ENCODE peak calls at places on chromosome 15, in eight cellular contexts. Q, L, R, X, W, U, M and C are unnamed samples.

GRCh38 chr15:41417812-41418211 is 917 bp downstream of the RTF1 start:
- DNase-seq in Q (peak), L (peak), R (no peak), X (peak), W (no peak), U (no peak), M (peak), C (peak)

GRCh38 chr15:38896652-38897051 is 332.0 kb upstream of the RASGRP1 start:
- DNase-seq in Q (no peak), L (peak), R (no peak), X (no peak), W (no peak), U (no peak), M (no peak), C (no peak)

GRCh38 chr15:75348034-75348562 is 1.3 kb downstream of the NEIL1 start:
- DNase-seq in Q (no peak), L (no peak), R (no peak), X (peak), W (no peak), U (no peak), M (peak), C (no peak)

GRCh38 chr15:38605744-38606143 is 41.1 kb upstream of the RASGRP1 start:
- DNase-seq in Q (no peak), L (no peak), R (no peak), X (no peak), W (no peak), U (no peak), M (no peak), C (no peak)

GRCh38 chr15:67079361-67079760 is 14.0 kb downstream of the SMAD3 start:
- DNase-seq in Q (no peak), L (no peak), R (no peak), X (no peak), W (no peak), U (no peak), M (peak), C (no peak)

GRCh38 chr15:25679964-25680658 is 183.0 kb downstream of the ATP10A start:
- DNase-seq in Q (no peak), L (no peak), R (no peak), X (no peak), W (no peak), U (peak), M (no peak), C (no peak)

GRCh38 chr15:57703387-57703786 is 3.1 kb upstream of the POLR2M start:
- DNase-seq in Q (no peak), L (peak), R (no peak), X (no peak), W (peak), U (no peak), M (no peak), C (no peak)

GRCh38 chr15:63462053-63462452 is 42.3 kb upstream of the USP3 start:
- DNase-seq in Q (no peak), L (no peak), R (no peak), X (no peak), W (no peak), U (no peak), M (peak), C (peak)

GRCh38 chr15:82298520-82298919 is 35.9 kb downstream of the SAXO2 start:
- DNase-seq in Q (peak), L (no peak), R (peak), X (no peak), W (no peak), U (no peak), M (no peak), C (no peak)

GRCh38 chr15:42053914-42054313 is 33.1 kb upstream of the PLA2G4E start:
- DNase-seq in Q (no peak), L (no peak), R (no peak), X (no peak), W (no peak), U (peak), M (no peak), C (no peak)

GRCh38 chr15:37891754-37892368 is 42.6 kb upstream of the TMCO5A start:
- DNase-seq in Q (peak), L (peak), R (no peak), X (peak), W (peak), U (no peak), M (peak), C (peak)

GRCh38 chr15:89888214-89888804 is 5.5 kb downstream of the AP3S2 start:
- DNase-seq in Q (peak), L (peak), R (no peak), X (peak), W (peak), U (no peak), M (peak), C (peak)

GRCh38 chr15:87123676-87124382 is 1044.2 kb downstream of the AGBL1 start:
- DNase-seq in Q (no peak), L (no peak), R (no peak), X (no peak), W (no peak), U (no peak), M (no peak), C (no peak)

GRCh38 chr15:29092376-29093064 is 177.1 kb downstream of the NSMCE3 start:
- DNase-seq in Q (no peak), L (no peak), R (no peak), X (no peak), W (no peak), U (no peak), M (no peak), C (no peak)

GRCh38 chr15:34304613-34305012 is 33.0 kb downstream of the SLC12A6 start:
- DNase-seq in Q (no peak), L (peak), R (no peak), X (no peak), W (peak), U (no peak), M (peak), C (peak)

GRCh38 chr15:56886450-56886856 is 32.0 kb upstream of the TCF12 start:
- DNase-seq in Q (peak), L (no peak), R (no peak), X (peak), W (no peak), U (no peak), M (no peak), C (no peak)

GRCh38 chr15:71559098-71559497 is 251.3 kb upstream of the NR2E3 start:
- DNase-seq in Q (no peak), L (peak), R (no peak), X (no peak), W (peak), U (no peak), M (peak), C (peak)

GRCh38 chr15:63502137-63502801 is 2.1 kb upstream of the USP3 start:
- DNase-seq in Q (no peak), L (peak), R (no peak), X (no peak), W (no peak), U (no peak), M (peak), C (peak)

GRCh38 chr15:74245342-74245931 is 9.3 kb downstream of the CCDC33 start:
- DNase-seq in Q (peak), L (no peak), R (no peak), X (peak), W (no peak), U (no peak), M (no peak), C (no peak)

GRCh38 chr15:58246041-58246440 is 107.9 kb downstream of the AQP9 start:
- DNase-seq in Q (no peak), L (no peak), R (no peak), X (no peak), W (no peak), U (no peak), M (no peak), C (no peak)

GRCh38 chr15:66580643-66581042 is 14.8 kb upstream of the LCTL start:
- DNase-seq in Q (no peak), L (peak), R (no peak), X (no peak), W (peak), U (peak), M (peak), C (peak)

GRCh38 chr15:23439513-23439912 is 7.5 kb downstream of the GOLGA6L2 start:
- DNase-seq in Q (no peak), L (no peak), R (no peak), X (no peak), W (no peak), U (no peak), M (no peak), C (no peak)

GRCh38 chr15:52794665-52795463 is 4.7 kb upstream of the ONECUT1 start:
- DNase-seq in Q (peak), L (no peak), R (no peak), X (no peak), W (no peak), U (no peak), M (no peak), C (no peak)

GRCh38 chr15:56984681-56985515 is 66.5 kb downstream of the TCF12 start:
- DNase-seq in Q (no peak), L (peak), R (no peak), X (no peak), W (no peak), U (no peak), M (peak), C (peak)

GRCh38 chr15:68271854-68272471 is 5.6 kb upstream of the FEM1B start:
- DNase-seq in Q (peak), L (peak), R (no peak), X (peak), W (no peak), U (peak), M (peak), C (peak)

GRCh38 chr15:70438776-70439175 is 324.6 kb downstream of the UACA start:
- DNase-seq in Q (no peak), L (no peak), R (no peak), X (peak), W (no peak), U (no peak), M (no peak), C (no peak)

GRCh38 chr15:45112592-45113379 is 1.2 kb downstream of the DUOX2 start:
- DNase-seq in Q (peak), L (no peak), R (no peak), X (peak), W (no peak), U (no peak), M (no peak), C (no peak)

GRCh38 chr15:65979316-65979715 is 110.0 kb downstream of the RAB11A start:
- DNase-seq in Q (no peak), L (no peak), R (no peak), X (no peak), W (no peak), U (no peak), M (peak), C (peak)

GRCh38 chr15:50627351-50628055 is 59.1 kb downstream of the TRPM7 start:
- DNase-seq in Q (no peak), L (peak), R (no peak), X (no peak), W (no peak), U (no peak), M (peak), C (peak)

GRCh38 chr15:29455530-29455929 is 185.9 kb upstream of the NSMCE3 start:
- DNase-seq in Q (no peak), L (no peak), R (no peak), X (no peak), W (no peak), U (no peak), M (no peak), C (no peak)

GRCh38 chr15:64187396-64188191 is 24.8 kb upstream of the PPIB start:
- DNase-seq in Q (no peak), L (peak), R (no peak), X (no peak), W (no peak), U (no peak), M (peak), C (no peak)

GRCh38 chr15:73305331-73306211 is 63.2 kb downstream of the HCN4 start:
- DNase-seq in Q (peak), L (peak), R (no peak), X (peak), W (peak), U (no peak), M (peak), C (peak)

GRCh38 chr15:53716909-53717878 is 42.3 kb downstream of the WDR72 start:
- DNase-seq in Q (peak), L (no peak), R (no peak), X (peak), W (peak), U (no peak), M (no peak), C (no peak)

GRCh38 chr15:25091421-25092158 is 136.8 kb downstream of the SNRPN start:
- DNase-seq in Q (no peak), L (no peak), R (no peak), X (no peak), W (no peak), U (no peak), M (no peak), C (no peak)

GRCh38 chr15:90194655-90195054 is 6.5 kb upstream of the SEMA4B start:
- DNase-seq in Q (no peak), L (no peak), R (no peak), X (no peak), W (no peak), U (no peak), M (no peak), C (no peak)

GRCh38 chr15:43828061-43828657 is 1.4 kb downstream of the WDR76 start:
- DNase-seq in Q (no peak), L (peak), R (no peak), X (peak), W (no peak), U (no peak), M (peak), C (peak)

GRCh38 chr15:75454471-75455418 is 3.3 kb upstream of the SIN3A start:
- DNase-seq in Q (peak), L (peak), R (peak), X (peak), W (no peak), U (peak), M (no peak), C (no peak)

GRCh38 chr15:95326689-95327525 is 1003.6 kb upstream of the NR2F2 start:
- DNase-seq in Q (peak), L (no peak), R (no peak), X (peak), W (no peak), U (no peak), M (peak), C (no peak)
- H3K4me3 ChIP-seq in Q (peak), L (no peak), R (no peak), X (peak), W (peak), U (peak), M (peak), C (peak)

GRCh38 chr15:78619022-78619950 is 1.5 kb downstream of the CHRNA3 start:
- DNase-seq in Q (peak), L (no peak), R (no peak), X (peak), W (no peak), U (no peak), M (no peak), C (no peak)

GRCh38 chr15:78620839-78621421 is at the start of gene CHRNA3:
- DNase-seq in Q (peak), L (no peak), R (no peak), X (no peak), W (no peak), U (no peak), M (no peak), C (no peak)

GRCh38 chr15:78621810-78622402 is 1.1 kb upstream of the CHRNA3 start:
- DNase-seq in Q (no peak), L (no peak), R (no peak), X (no peak), W (no peak), U (no peak), M (no peak), C (no peak)

GRCh38 chr15:78618490-78618934 is 2.3 kb downstream of the CHRNA3 start:
- DNase-seq in Q (peak), L (peak), R (peak), X (peak), W (peak), U (peak), M (peak), C (peak)

DNA sequence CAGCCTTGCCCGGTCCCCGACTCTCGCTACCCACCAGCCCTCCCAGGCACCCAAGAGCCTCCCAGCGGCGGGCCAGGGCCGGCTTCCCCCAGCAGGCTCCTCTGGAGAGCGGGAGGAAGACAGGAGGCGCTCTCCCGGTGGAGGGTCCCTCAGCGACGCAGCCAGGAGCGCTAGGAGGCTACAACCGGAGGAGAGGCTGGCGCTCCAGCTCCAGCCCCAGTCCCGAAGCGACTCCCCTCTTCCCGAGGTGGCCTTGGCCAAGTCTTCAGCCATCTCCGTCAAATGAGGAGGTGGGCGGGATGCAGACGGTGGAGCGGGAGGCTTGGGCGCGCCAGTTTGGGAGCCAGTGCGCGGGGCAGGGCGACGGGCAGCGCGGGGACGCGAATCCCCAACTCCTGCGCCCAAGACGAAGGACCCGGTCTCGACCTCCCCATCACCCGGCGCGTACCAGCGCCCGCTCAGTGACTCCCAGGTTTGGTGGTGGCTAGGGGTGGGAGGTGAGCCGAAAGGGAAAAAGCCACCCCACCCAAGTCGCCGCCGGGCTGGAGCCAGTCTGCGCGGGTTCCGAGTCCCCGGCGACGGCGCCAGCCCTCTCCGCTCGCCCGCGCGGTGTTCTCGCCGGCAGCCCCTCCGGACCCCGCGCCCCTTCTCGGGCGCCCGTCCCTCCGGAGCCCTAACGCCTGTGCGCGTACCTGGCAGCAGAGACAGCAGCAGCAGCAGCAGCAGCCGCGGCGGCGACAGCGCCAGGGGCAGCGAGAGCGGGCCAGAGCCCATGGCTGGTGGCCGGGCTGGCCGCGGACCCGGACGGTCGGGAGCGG is 566 bp downstream of the CHRNA3 start:
- DNase-seq in Q (peak), L (no peak), R (no peak), X (peak), W (no peak), U (peak), M (peak), C (peak)
- H3K4me3 ChIP-seq in Q (peak), L (no peak), R (no peak), X (peak), W (peak), U (peak), M (no peak), C (no peak)

DNA sequence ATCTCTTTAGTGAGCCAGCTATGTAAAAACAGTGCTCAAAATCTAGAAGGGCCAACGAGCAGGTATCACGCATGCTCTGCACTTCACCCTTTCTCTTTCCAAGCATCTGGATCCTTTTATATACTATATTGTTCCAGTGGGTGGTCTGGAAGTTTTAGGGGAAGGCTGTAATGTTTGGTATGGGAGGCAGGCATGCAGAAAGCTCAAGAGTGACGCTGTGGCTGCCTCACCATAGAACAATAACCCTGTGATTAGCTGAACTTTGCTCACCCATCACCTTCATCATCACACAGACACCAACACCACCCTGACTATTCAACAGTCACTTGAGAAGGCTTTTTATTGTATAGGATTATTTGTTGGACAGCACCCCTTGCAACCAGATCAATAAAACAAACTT is 81.6 kb downstream of the FBN1 start:
- DNase-seq in Q (no peak), L (no peak), R (no peak), X (no peak), W (no peak), U (no peak), M (no peak), C (no peak)
- H3K4me3 ChIP-seq in Q (no peak), L (no peak), R (no peak), X (no peak), W (no peak), U (no peak), M (no peak), C (no peak)

DNA sequence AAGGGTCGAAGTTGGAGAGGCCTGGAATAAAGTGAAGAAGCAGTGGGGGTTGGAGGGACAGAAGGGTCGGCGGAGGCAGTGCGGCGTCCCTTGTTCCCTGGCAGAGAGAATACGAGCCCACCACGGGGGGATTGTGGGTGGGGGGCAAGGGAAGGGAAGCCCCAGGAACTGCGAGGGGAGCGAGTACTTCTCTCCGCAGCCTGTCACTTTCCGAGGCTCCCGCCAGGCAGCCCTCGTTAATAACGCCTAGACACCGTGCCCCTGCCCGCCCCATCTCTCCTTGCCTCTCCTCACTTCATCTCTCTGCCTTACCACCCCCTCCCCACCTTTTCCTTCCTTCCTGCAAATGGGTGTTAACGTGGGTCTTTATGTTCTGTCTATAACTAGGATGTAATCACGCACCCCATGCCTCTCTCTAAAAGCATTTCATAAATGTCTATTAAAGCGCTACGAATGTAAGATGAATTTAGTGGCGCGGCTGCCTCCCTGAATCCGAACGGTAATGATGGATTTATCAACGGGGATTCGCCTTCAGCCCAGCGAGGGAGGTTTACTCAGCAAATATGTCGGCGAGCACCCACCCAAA is 13.7 kb downstream of the NR2F2 start:
- DNase-seq in Q (peak), L (no peak), R (no peak), X (peak), W (no peak), U (peak), M (no peak), C (peak)
- H3K4me3 ChIP-seq in Q (peak), L (no peak), R (no peak), X (peak), W (peak), U (no peak), M (no peak), C (no peak)

DNA sequence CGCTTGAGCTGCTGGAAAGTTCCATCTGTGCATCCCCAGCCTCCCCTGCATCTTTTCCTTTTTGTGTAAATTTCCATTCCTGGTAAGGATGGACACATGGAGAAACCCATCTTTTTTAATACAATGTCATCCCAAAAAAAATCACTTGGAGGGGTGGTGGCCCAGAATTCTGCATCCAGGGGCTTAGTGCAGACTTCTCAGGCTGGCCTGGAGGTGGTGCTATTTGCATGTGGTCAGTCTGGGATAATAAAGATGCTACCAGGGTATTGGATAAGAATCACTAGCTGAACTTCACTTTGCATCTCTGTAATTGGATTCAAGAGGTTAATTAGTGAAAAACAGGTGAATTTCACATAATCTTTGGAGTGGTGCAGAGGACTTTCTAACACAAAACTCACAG is 1.8 kb upstream of the ZSCAN2 start:
- DNase-seq in Q (peak), L (peak), R (no peak), X (peak), W (peak), U (no peak), M (peak), C (peak)
- H3K4me3 ChIP-seq in Q (no peak), L (no peak), R (no peak), X (no peak), W (no peak), U (no peak), M (no peak), C (no peak)

GRCh38 chr15:36887214-36888017 is 212.9 kb downstream of the MEIS2 start:
- DNase-seq in Q (peak), L (no peak), R (no peak), X (peak), W (no peak), U (no peak), M (no peak), C (no peak)
- H3K4me3 ChIP-seq in Q (peak), L (peak), R (no peak), X (peak), W (peak), U (peak), M (peak), C (peak)